ENCODE peak calls at places on chromosome X, in four cellular contexts. O is tibial artery, K is fibroblast of pulmonary artery, S is pancreas. I is an unnamed sample.

GRCh38 chrX:68903111-68903510 is 74.3 kb downstream of the EFNB1 start:
- DNase-seq in O (no peak), K (peak; percentile 48), S (no peak), I (no peak)

GRCh38 chrX:151970661-151971060 is 3.8 kb downstream of the GABRE start:
- DNase-seq in O (peak; percentile 77), K (peak; percentile 94), S (no peak), I (peak; percentile 94)

GRCh38 chrX:136647969-136648368 is at the start of gene CD40LG:
- DNase-seq in O (no peak), K (no peak), S (no peak), I (no peak)

GRCh38 chrX:71659342-71659741 is 8.0 kb upstream of the LOC101059915 start:
- DNase-seq in O (no peak), K (no peak), S (no peak), I (no peak)

GRCh38 chrX:21986596-21986995 is 45.5 kb upstream of the PHEX start:
- DNase-seq in O (no peak), K (no peak), S (no peak), I (peak; percentile 61)

GRCh38 chrX:130539721-130540321 is 138.0 kb downstream of the RBMX2 start:
- DNase-seq in O (peak; percentile 22), K (peak; percentile 57), S (no peak), I (peak; percentile 51)

GRCh38 chrX:150478496-150479492 is 89.6 kb upstream of the MTM1 start:
- DNase-seq in O (no peak), K (no peak), S (no peak), I (no peak)

GRCh38 chrX:97672608-97673007 is 788.9 kb downstream of the RPA4 start:
- DNase-seq in O (no peak), K (no peak), S (no peak), I (no peak)

GRCh38 chrX:110418220-110418856 is 59.7 kb downstream of the RTL9 start:
- DNase-seq in O (no peak), K (peak; percentile 76), S (no peak), I (peak; percentile 72)

GRCh38 chrX:107826286-107827136 is 845 bp downstream of the MID2 start:
- DNase-seq in O (no peak), K (peak; percentile 66), S (peak; percentile 76), I (peak; percentile 53)

GRCh38 chrX:15241258-15241657 is 28.6 kb downstream of the ASB9 start:
- DNase-seq in O (no peak), K (no peak), S (no peak), I (no peak)

GRCh38 chrX:33053001-33053400 is 158.3 kb downstream of the DMD start:
- DNase-seq in O (no peak), K (no peak), S (no peak), I (no peak)

GRCh38 chrX:45900751-45901150 is 644.5 kb downstream of the ZNF674 start:
- DNase-seq in O (no peak), K (peak; percentile 49), S (no peak), I (peak; percentile 70)

GRCh38 chrX:134908235-134908834 is 82.5 kb upstream of the SMIM10 start:
- DNase-seq in O (no peak), K (peak; percentile 70), S (no peak), I (peak; percentile 46)

GRCh38 chrX:129737921-129738320 is 858 bp upstream of the XPNPEP2 start:
- DNase-seq in O (no peak), K (no peak), S (no peak), I (peak; percentile 42)

GRCh38 chrX:66872771-66873170 is 233.9 kb upstream of the EDA2R start:
- DNase-seq in O (no peak), K (no peak), S (no peak), I (no peak)

GRCh38 chrX:138034136-138034535 is 468.2 kb downstream of the ZIC3 start:
- DNase-seq in O (no peak), K (no peak), S (no peak), I (no peak)

GRCh38 chrX:118553042-118553714 is 57.6 kb downstream of the DOCK11 start:
- DNase-seq in O (no peak), K (no peak), S (no peak), I (no peak)

GRCh38 chrX:10759400-10759799 is 139.0 kb upstream of the MID1 start:
- DNase-seq in O (no peak), K (no peak), S (no peak), I (no peak)

GRCh38 chrX:103197721-103198306 is 17.1 kb upstream of the BEX4 start:
- DNase-seq in O (no peak), K (peak; percentile 38), S (no peak), I (peak; percentile 74)

GRCh38 chrX:110145854-110146253 is 142.9 kb downstream of the TMEM164 start:
- DNase-seq in O (peak; percentile 23), K (peak; percentile 49), S (no peak), I (peak; percentile 29)

GRCh38 chrX:19121898-19122640 is at the start of gene ADGRG2:
- DNase-seq in O (no peak), K (peak; percentile 5), S (peak; percentile 73), I (peak; percentile 5)

GRCh38 chrX:136835761-136836160 is 44.8 kb downstream of the RBMX start:
- DNase-seq in O (no peak), K (no peak), S (no peak), I (no peak)

GRCh38 chrX:3699841-3700381 is 13.5 kb downstream of the PRKX start:
- DNase-seq in O (no peak), K (peak; percentile 14), S (no peak), I (no peak)

GRCh38 chrX:98448524-98448923 is 1564.8 kb downstream of the RPA4 start:
- DNase-seq in O (no peak), K (no peak), S (no peak), I (no peak)

GRCh38 chrX:1249101-1249887 is 19.3 kb upstream of the CSF2RA start:
- DNase-seq in O (peak; percentile 57), K (no peak), S (no peak), I (peak; percentile 19)
- H3K4me3 ChIP-seq in O (no peak overlapping the region), K (no peak overlapping the region), S (no peak overlapping the region), I (no peak overlapping the region)

GRCh38 chrX:48854898-48855297 is 19.5 kb upstream of the PCSK1N start:
- DNase-seq in O (no peak), K (peak; percentile 3), S (no peak), I (peak; percentile 1)
- TF ChIP-seq CTCF in O (no peak), K (peak; percentile 29), S (no peak), I (peak; percentile 35)

GRCh38 chrX:50586407-50586806 is 115.8 kb upstream of the DGKK start:
- DNase-seq in O (no peak), K (no peak), S (no peak), I (no peak)
- H3K4me3 ChIP-seq in O (no peak overlapping the region), K (no peak overlapping the region), S (no peak overlapping the region), I (no peak overlapping the region)

GRCh38 chrX:154376768-154377167 is 2.3 kb upstream of the EMD start:
- DNase-seq in O (no peak), K (peak; percentile 44), S (no peak), I (peak; percentile 26)

GRCh38 chrX:154375156-154375504 is 696 bp upstream of the FLNA start:
- DNase-seq in O (no peak), K (no peak), S (no peak), I (no peak)

GRCh38 chrX:154372612-154373022 is 1.8 kb downstream of the FLNA start:
- DNase-seq in O (no peak), K (no peak), S (no peak), I (peak; percentile 54)

GRCh38 chrX:154373340-154374306 is 811 bp downstream of the FLNA start:
- DNase-seq in O (peak; percentile 73), K (peak; percentile 84), S (no peak), I (peak; percentile 84)

DNA sequence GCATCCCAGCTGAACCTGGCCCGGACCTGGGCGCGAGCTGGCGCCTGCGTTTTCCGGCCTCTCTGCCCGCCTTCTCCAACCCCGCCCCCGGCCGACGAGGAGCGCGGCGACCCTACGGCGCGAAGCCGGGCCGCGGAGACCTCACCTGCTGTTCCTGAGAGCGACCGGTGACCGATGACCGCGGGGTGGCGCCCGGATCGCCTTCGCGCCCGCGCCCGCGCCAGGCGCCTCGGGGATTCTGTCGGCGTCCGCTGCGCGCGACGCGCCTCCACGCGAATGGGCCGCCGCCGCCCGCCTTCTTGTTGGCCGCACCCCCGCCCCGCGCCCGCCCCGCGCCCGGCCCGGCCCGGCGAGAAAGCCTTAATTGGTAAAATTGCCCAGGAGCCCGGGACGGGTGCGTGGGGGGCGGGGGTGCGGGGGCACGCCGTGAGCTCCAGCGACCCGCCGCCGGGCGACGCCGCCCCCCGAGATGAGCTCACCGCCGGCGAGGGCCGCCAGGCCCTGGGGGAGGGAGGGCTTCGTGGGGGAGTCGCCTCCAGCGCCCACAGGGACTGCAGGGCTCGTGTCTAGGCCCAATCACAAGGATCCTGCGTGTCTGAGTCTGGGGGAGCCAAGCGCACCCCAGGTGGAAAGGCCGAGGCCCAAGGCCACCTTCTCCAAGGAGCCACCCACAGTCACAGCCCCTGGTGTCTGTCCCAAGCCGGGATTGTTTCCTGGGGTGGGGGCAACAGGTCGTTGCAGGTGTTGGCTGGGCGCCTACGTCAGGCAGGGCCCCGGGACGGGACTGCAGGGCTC is at the start of gene FLNA:
- DNase-seq in O (peak; percentile 41), K (no peak), S (no peak), I (peak; percentile 22)
- TF ChIP-seq CTCF in O (no peak), K (no peak), S (no peak), I (no peak)

DNA sequence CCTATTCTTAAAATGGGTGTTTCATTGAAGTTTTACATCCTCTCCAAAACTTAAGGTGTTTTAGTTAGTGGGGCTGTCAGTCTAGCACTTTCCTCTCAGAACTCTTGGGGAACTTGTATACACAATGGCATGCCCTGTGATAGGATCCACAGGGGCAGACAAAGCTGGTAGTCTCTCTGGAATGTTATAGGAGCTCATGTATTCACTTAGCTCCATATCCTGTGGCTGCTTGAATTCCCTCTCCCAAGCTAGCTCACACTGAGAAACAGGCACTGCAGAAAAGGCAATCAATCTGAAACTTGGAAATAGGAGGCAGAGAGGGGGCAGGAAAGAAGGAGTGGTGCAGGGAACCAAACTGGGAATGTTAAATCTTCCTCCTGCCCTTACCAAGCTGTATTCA is 26.3 kb upstream of the ARMCX2 start:
- DNase-seq in O (no peak), K (no peak), S (no peak), I (peak; percentile 1)
- H3K4me3 ChIP-seq in O (no peak overlapping the region), K (no peak overlapping the region), S (no peak overlapping the region), I (no peak overlapping the region)

GRCh38 chrX:55011294-55011693 is 11.1 kb downstream of the APEX2 start:
- DNase-seq in O (no peak), K (peak; percentile 17), S (no peak), I (no peak)
- TF ChIP-seq CTCF in O (no peak), K (peak; percentile 42), S (peak; percentile 5), I (peak; percentile 32)

I was measured in AG10803.